ENCODE peak calls at places on chromosome 4, in eight cellular contexts. Z is posterior cingulate gyrus; F is lower leg skin; U is ELF-1; X is WTC11; R is CD4-positive, alpha-beta T cell; N is cardiac fibroblast; E is activated CD4-positive, alpha-beta T cell treated with anti-CD3 and anti-CD28 coated beads, Interleukin-2, amount 50 U/mL, for 1 hour. K is an unnamed sample.

GRCh38 chr4:14110407-14110806 is 482.9 kb upstream of the BOD1L1 start:
- DNase-seq in Z (no peak), F (no peak), U (no peak), X (no peak), R (no peak), N (peak), E (no peak), K (no peak)

GRCh38 chr4:36568575-36568974 is 287.2 kb downstream of the DTHD1 start:
- DNase-seq in Z (peak), F (no peak), U (peak), X (no peak), R (no peak), N (no peak), E (no peak), K (no peak)

GRCh38 chr4:4986856-4987255 is 32.4 kb downstream of the CYTL1 start:
- DNase-seq in Z (no peak), F (no peak), U (no peak), X (no peak), R (no peak), N (no peak), E (no peak), K (no peak)

GRCh38 chr4:82429728-82430192 is 502 bp downstream of the HNRNPDL start:
- DNase-seq in Z (no peak), F (no peak), U (no peak), X (peak), R (peak), N (no peak), E (no peak), K (no peak)

GRCh38 chr4:121950680-121951569 is 935 bp downstream of the TRPC3 start:
- DNase-seq in Z (peak), F (peak), U (peak), X (peak), R (no peak), N (peak), E (peak), K (no peak)

GRCh38 chr4:159435561-159436023 is 332.7 kb downstream of the RAPGEF2 start:
- DNase-seq in Z (no peak), F (no peak), U (no peak), X (no peak), R (no peak), N (peak), E (no peak), K (no peak)

GRCh38 chr4:124762956-124763355 is 50.4 kb upstream of the ANKRD50 start:
- DNase-seq in Z (no peak), F (no peak), U (no peak), X (no peak), R (no peak), N (no peak), E (no peak), K (no peak)

GRCh38 chr4:47623916-47624554 is 139.0 kb downstream of the ATP10D start:
- DNase-seq in Z (no peak), F (no peak), U (no peak), X (no peak), R (no peak), N (peak), E (no peak), K (no peak)

GRCh38 chr4:83251074-83251835 is 33.3 kb downstream of the COQ2 start:
- DNase-seq in Z (no peak), F (no peak), U (no peak), X (no peak), R (no peak), N (peak), E (no peak), K (no peak)

GRCh38 chr4:8347660-8348059 is 78.1 kb downstream of the HTRA3 start:
- DNase-seq in Z (peak), F (peak), U (no peak), X (peak), R (no peak), N (no peak), E (no peak), K (no peak)

GRCh38 chr4:123488916-123489315 is 92.3 kb downstream of the SPRY1 start:
- DNase-seq in Z (no peak), F (no peak), U (no peak), X (no peak), R (no peak), N (peak), E (no peak), K (no peak)

GRCh38 chr4:150315691-150316090 is 237.4 kb downstream of the DCLK2 start:
- DNase-seq in Z (no peak), F (no peak), U (no peak), X (no peak), R (no peak), N (no peak), E (no peak), K (no peak)

GRCh38 chr4:14855719-14856075 is 146.6 kb upstream of the CPEB2 start:
- DNase-seq in Z (no peak), F (no peak), U (no peak), X (no peak), R (no peak), N (no peak), E (no peak), K (no peak)

GRCh38 chr4:28636971-28637370 is 1776.3 kb downstream of the STIM2 start:
- DNase-seq in Z (no peak), F (no peak), U (no peak), X (no peak), R (no peak), N (peak), E (no peak), K (no peak)

GRCh38 chr4:16750882-16751642 is 147.4 kb downstream of the LDB2 start:
- DNase-seq in Z (no peak), F (no peak), U (no peak), X (no peak), R (no peak), N (no peak), E (no peak), K (no peak)